ENCODE peak calls at places on chromosomes 4 and X, in six cellular contexts. Q is IMR-90, L is heart left ventricle, W is tibial nerve, S is ovary, E is stomach. I is an unnamed sample. For H3K4me1, the result is how much of the 10 kb centered on the place peaks cover.

GRCh38 chrX:18146009-18146408 is 74.7 kb downstream of the BEND2 start:
- DNase-seq in Q (no peak), L (no peak), W (no peak), S (no peak), E (no peak), I (no peak)

GRCh38 chr4:3505231-3505630 is 27.0 kb downstream of the LRPAP1 start:
- DNase-seq in Q (no peak), L (no peak), W (no peak), S (no peak), E (no peak), I (no peak)

GRCh38 chr4:170079981-170080380 is 9.8 kb downstream of the AADAT start:
- DNase-seq in Q (peak), L (no peak), W (no peak), S (no peak), E (no peak), I (no peak)

GRCh38 chr4:150090836-150091235 is 12.6 kb downstream of the DCLK2 start:
- DNase-seq in Q (peak), L (no peak), W (no peak), S (no peak), E (no peak), I (no peak)

GRCh38 chr4:75781328-75781727 is 57.0 kb downstream of the USO1 start:
- DNase-seq in Q (peak), L (no peak), W (no peak), S (no peak), E (no peak), I (no peak)

GRCh38 chr4:184389978-184390518 is 84.3 kb downstream of the IRF2 start:
- DNase-seq in Q (no peak), L (no peak), W (no peak), S (no peak), E (no peak), I (no peak)

GRCh38 chrX:57565198-57565597 is 26.6 kb upstream of the ZXDB start:
- DNase-seq in Q (no peak), L (no peak), W (no peak), S (no peak), E (no peak), I (no peak)

GRCh38 chrX:42290608-42291007 is 367.3 kb upstream of the CASK start:
- DNase-seq in Q (peak), L (no peak), W (no peak), S (no peak), E (no peak), I (no peak)

GRCh38 chrX:54891573-54891972 is 29.1 kb upstream of the TRO start:
- DNase-seq in Q (peak), L (peak), W (no peak), S (no peak), E (no peak), I (peak)

GRCh38 chrX:63967541-63967940 is 182.5 kb upstream of the ARHGEF9 start:
- DNase-seq in Q (no peak), L (no peak), W (no peak), S (no peak), E (no peak), I (no peak)

GRCh38 chr4:158535130-158535614 is 13.5 kb downstream of the RXFP1 start:
- DNase-seq in Q (peak), L (no peak), W (no peak), S (no peak), E (no peak), I (no peak)

GRCh38 chr4:72312032-72312650 is 256.9 kb downstream of the ADAMTS3 start:
- DNase-seq in Q (peak), L (peak), W (peak), S (peak), E (peak), I (peak)

GRCh38 chr4:112765317-112765989 is 128.5 kb downstream of the LARP7 start:
- DNase-seq in Q (peak), L (no peak), W (no peak), S (no peak), E (no peak), I (no peak)

GRCh38 chr4:143625632-143626031 is 74.8 kb downstream of the FREM3 start:
- DNase-seq in Q (no peak), L (no peak), W (no peak), S (no peak), E (no peak), I (no peak)

GRCh38 chr4:2338754-2339457 is 77.0 kb upstream of the MXD4 start:
- DNase-seq in Q (no peak), L (no peak), W (no peak), S (no peak), E (peak), I (no peak)

GRCh38 chr4:38279650-38280322 is 319.6 kb downstream of the PTTG2 start:
- DNase-seq in Q (no peak), L (no peak), W (no peak), S (no peak), E (no peak), I (no peak)

GRCh38 chr4:128686810-128687209 is 122.7 kb upstream of the JADE1 start:
- DNase-seq in Q (peak), L (no peak), W (no peak), S (no peak), E (no peak), I (no peak)

GRCh38 chr4:53653484-53654053 is 62.3 kb upstream of the LNX1 start:
- DNase-seq in Q (peak), L (no peak), W (no peak), S (no peak), E (peak), I (no peak)

GRCh38 chrX:111410451-111410850 is 1.5 kb downstream of the DCX start:
- DNase-seq in Q (no peak), L (no peak), W (no peak), S (no peak), E (no peak), I (no peak)

GRCh38 chr4:159206427-159206871 is 103.6 kb downstream of the RAPGEF2 start:
- DNase-seq in Q (peak), L (no peak), W (no peak), S (no peak), E (no peak), I (no peak)

GRCh38 chr4:82975792-82976191 is 34.8 kb downstream of the LIN54 start:
- DNase-seq in Q (peak), L (no peak), W (no peak), S (no peak), E (no peak), I (no peak)

GRCh38 chr4:48720459-48720858 is 59.6 kb downstream of the FRYL start:
- DNase-seq in Q (no peak), L (no peak), W (no peak), S (no peak), E (no peak), I (no peak)

GRCh38 chr4:24228692-24229091 is 338.8 kb upstream of the PPARGC1A start:
- DNase-seq in Q (no peak), L (no peak), W (no peak), S (no peak), E (no peak), I (no peak)

GRCh38 chr4:129623233-129623632 is 527.3 kb downstream of the C4orf33 start:
- DNase-seq in Q (no peak), L (no peak), W (no peak), S (no peak), E (no peak), I (no peak)

GRCh38 chr4:152500798-152501434 is 35.0 kb downstream of the FBXW7 start:
- DNase-seq in Q (peak), L (no peak), W (no peak), S (no peak), E (peak), I (peak)

GRCh38 chr4:37441231-37442061 is 196.9 kb downstream of the NWD2 start:
- DNase-seq in Q (no peak), L (no peak), W (no peak), S (no peak), E (no peak), I (no peak)

GRCh38 chr4:110982486-110982885 is 359.6 kb upstream of the PITX2 start:
- DNase-seq in Q (no peak), L (no peak), W (no peak), S (no peak), E (no peak), I (no peak)

GRCh38 chr4:93776386-93777080 is 52.0 kb upstream of the ATOH1 start:
- DNase-seq in Q (peak), L (no peak), W (no peak), S (no peak), E (no peak), I (no peak)

GRCh38 chr4:28093071-28093470 is 1232.4 kb downstream of the STIM2 start:
- DNase-seq in Q (no peak), L (no peak), W (no peak), S (no peak), E (no peak), I (no peak)

GRCh38 chr4:2937146-2937857 is 25.9 kb downstream of the NOP14 start:
- DNase-seq in Q (no peak), L (no peak), W (no peak), S (peak), E (peak), I (peak)

GRCh38 chrX:97158270-97158669 is 274.6 kb downstream of the RPA4 start:
- DNase-seq in Q (no peak), L (no peak), W (no peak), S (no peak), E (no peak), I (no peak)

GRCh38 chr4:101678180-101678579 is 112.3 kb upstream of the BANK1 start:
- DNase-seq in Q (no peak), L (no peak), W (no peak), S (no peak), E (no peak), I (no peak)

GRCh38 chr4:101685126-101685525 is 105.4 kb upstream of the BANK1 start:
- DNase-seq in Q (no peak), L (no peak), W (no peak), S (no peak), E (no peak), I (no peak)

GRCh38 chr4:101682946-101683345 is 107.6 kb upstream of the BANK1 start:
- DNase-seq in Q (no peak), L (no peak), W (no peak), S (no peak), E (no peak), I (no peak)
- H3K4me1 ChIP-seq in Q (under half), L (under half), W (under half), S (under half), E (under half), I (under half)

DNA sequence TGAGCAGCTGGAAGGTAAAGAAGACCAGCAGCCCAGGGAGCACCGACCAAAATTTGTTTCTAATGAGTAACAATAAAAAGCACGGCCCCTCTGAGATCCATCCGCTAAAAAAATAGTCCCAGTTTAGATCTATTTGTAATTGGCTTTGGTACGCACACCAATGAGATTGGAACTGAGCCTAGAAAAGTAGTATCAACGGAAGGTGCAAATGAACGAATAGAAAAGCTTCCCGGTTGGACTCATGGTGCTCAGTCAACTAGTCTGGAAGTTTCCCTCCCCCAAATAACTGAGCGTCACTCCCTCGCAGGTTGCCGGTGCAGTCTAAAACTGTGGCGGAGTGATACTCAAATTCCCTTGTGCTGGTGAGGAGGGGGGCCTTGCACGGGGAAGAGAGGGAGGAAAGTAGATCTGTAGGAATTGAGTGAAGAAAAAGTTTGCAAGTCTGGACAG is at the start of gene COL4A5:
- DNase-seq in Q (peak), L (peak), W (no peak), S (peak), E (peak), I (peak)
- TF ChIP-seq POLR2A in Q (no peak), L (no peak), W (no peak), S (no peak), E (no peak), I (no peak)

GRCh38 chrX:87626996-87627395 is 109.4 kb downstream of the KLHL4 start:
- DNase-seq in Q (no peak), L (no peak), W (no peak), S (no peak), E (no peak), I (no peak)
- H3K4me3 ChIP-seq in Q (no peak), L (no peak), W (no peak), S (no peak), E (no peak), I (no peak)

GRCh38 chr4:86939737-86940141 is 4.9 kb downstream of the AFF1 start:
- DNase-seq in Q (no peak), L (no peak), W (no peak), S (no peak), E (no peak), I (no peak)
- H3K4me1 ChIP-seq in Q (under half), L (under half), W (under half), S (under half), E (under half), I (half or more)

DNA sequence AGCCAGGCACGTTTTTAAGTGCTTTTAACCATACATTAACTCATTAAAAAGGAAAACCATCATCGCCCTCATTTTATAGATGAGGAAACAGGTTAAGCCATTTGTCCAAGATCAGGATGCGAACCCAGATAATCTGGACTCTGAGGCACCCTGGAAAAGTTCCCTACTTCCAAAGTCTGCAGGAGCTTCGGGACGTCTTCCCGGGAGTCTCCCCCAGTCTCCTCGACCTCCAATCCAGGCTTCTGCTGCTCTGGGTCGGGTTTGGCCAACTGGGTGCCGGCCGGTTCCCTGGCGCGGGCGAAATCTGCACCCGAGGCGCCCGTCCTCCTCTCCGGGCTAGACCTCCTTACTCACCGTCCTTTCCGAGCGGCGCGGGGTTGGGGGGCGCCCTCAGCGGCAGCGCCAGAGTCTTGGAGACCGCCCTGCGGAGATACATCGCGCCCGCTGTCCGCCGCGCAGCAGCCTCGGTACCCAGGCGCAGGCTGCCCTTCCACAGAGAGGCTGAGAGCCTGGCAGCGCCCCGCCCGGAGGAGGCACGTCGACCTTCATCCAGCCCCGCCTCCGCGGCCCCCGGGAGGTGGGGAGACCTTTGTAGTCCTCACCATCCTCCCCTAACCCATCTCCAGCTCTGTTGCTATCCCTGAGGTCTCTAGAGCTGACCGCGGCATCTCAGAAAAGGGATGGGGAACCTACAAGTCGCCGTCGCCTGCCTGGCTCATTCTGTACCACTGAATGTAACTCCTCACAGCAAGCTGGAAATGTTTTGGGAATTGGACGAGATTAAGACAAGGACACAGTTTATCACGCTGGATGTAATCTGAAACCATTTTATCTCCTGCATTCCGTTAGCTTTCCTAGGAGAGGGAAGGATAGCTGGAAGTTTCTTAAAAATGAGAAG is at the start of gene MGARP:
- DNase-seq in Q (peak), L (peak), W (no peak), S (peak), E (no peak), I (no peak)
- TF ChIP-seq POLR2A in Q (no peak), L (no peak), W (no peak), S (peak), E (no peak), I (no peak)

GRCh38 chrX:53071604-53072417 is 10.4 kb upstream of the TSPYL2 start:
- DNase-seq in Q (peak), L (peak), W (peak), S (peak), E (peak), I (peak)
- H3K4me3 ChIP-seq in Q (no peak), L (no peak), W (no peak), S (peak), E (peak), I (peak)

GRCh38 chrX:130171446-130172126 is at the start of gene RAB33A:
- DNase-seq in Q (no peak), L (peak), W (no peak), S (peak), E (no peak), I (no peak)

GRCh38 chrX:130172127-130172834 is 519 bp downstream of the RAB33A start:
- DNase-seq in Q (no peak), L (no peak), W (no peak), S (no peak), E (no peak), I (no peak)

GRCh38 chrX:130174937-130175336 is 3.2 kb downstream of the RAB33A start:
- DNase-seq in Q (no peak), L (no peak), W (no peak), S (no peak), E (no peak), I (no peak)

GRCh38 chrX:130174051-130174704 is 2.4 kb downstream of the RAB33A start:
- DNase-seq in Q (peak), L (peak), W (no peak), S (no peak), E (no peak), I (peak)

DNA sequence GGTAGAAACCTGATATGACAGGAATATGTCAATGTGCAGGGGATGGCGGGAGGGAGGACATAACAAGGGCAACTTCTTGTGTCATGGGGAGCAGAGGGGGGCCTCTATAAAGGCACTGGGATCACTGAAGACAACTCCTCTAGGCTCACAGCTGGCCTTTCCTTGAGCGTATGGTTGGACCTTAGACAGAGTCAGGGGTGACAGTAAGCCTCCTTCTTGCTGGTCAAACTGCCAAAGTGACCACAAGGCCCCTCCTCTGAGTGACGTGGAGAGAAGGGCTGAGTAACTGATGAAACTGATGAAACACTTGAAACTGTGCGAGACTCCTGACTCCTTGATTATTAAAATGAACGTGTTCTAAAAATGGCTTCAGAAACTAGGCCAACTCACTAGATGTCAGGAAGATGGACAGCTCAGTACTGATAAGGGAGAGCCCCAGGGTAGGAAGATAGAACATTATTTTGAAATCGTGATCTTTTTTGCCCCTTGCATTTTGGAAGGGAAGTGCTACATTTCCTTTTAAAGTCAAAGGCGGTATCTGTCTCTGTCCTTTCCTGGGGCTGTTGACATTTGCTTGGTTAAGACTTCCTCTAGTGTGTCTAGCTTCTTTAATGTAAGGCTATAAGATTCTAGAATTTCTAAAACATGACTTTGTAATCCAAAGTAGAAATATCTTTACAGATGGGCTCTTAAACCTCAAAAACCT is 1.6 kb downstream of the RAB33A start:
- DNase-seq in Q (peak), L (peak), W (no peak), S (no peak), E (no peak), I (peak)
- H3K4me1 ChIP-seq in Q (under half), L (under half), W (under half), S (under half), E (under half), I (under half)

GRCh38 chrX:134807039-134807729 is 148.9 kb upstream of the PLAC1 start:
- DNase-seq in Q (peak), L (peak), W (peak), S (peak), E (peak), I (peak)
- TF ChIP-seq POLR2A in Q (peak), L (no peak), W (no peak), S (peak), E (no peak), I (peak)

DNA sequence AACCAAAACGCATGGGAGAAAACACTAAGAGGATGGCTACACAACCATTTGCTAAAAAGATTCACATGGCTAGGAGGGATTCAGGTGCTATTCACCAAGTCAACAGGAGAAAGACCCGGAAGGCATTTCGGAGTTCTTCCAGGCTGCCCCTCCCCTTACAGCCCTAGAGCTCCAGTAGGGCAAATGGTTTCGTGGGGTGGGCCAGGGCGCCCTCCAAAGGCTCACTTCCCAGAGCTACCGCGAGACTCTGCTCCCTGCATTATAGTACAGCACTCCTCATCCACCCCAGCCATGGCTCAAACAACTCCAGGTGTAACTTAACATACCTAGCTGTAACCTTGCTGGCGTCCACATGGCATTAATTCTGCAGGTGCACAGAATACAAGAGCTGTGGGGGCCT is 179.7 kb downstream of the SLC39A8 start:
- DNase-seq in Q (no peak), L (no peak), W (no peak), S (no peak), E (no peak), I (no peak)
- H3K4me3 ChIP-seq in Q (no peak), L (no peak), W (no peak), S (no peak), E (no peak), I (no peak)